ENCODE peak calls at places on chromosomes 1 and 21, in five cellular contexts. U is SJSA1; N is CD4-positive, alpha-beta memory T cell; S is right lobe of liver; A is uterus. D is an unnamed sample.

GRCh38 chr1:69976896-69977295 is 228.5 kb downstream of the LRRC40 start:
- DNase-seq in U (no peak), S (no peak), A (no peak), N (no peak), D (no peak)

GRCh38 chr1:88685239-88685604 is 1.1 kb downstream of the PKN2 start:
- DNase-seq in N (no peak), A (no peak), S (no peak), U (no peak), D (no peak)

GRCh38 chr1:228345201-228345930 is 61.3 kb downstream of the TRIM11 start:
- DNase-seq in S (peak; percentile 6), U (no peak), N (no peak), A (no peak), D (peak; percentile 64)

GRCh38 chr21:41953831-41954653 is at the start of gene C2CD2:
- DNase-seq in S (peak; percentile 84), U (peak; percentile 86), N (no peak), A (peak; percentile 75), D (peak; percentile 88)

GRCh38 chr1:27413004-27413403 is 20.6 kb downstream of the GPR3 start:
- DNase-seq in N (no peak), A (no peak), S (no peak), U (no peak), D (no peak)

GRCh38 chr1:161266096-161266679 is 7.6 kb downstream of the PCP4L1 start:
- DNase-seq in N (no peak), S (no peak), U (no peak), A (no peak), D (no peak)

GRCh38 chr1:186829679-186830587 is 1.2 kb downstream of the PLA2G4A start:
- DNase-seq in U (no peak), N (no peak), A (no peak), S (no peak), D (no peak)

GRCh38 chr1:183719289-183719688 is 66.2 kb upstream of the APOBEC4 start:
- DNase-seq in N (no peak), A (no peak), S (no peak), U (no peak), D (no peak)

GRCh38 chr1:209207126-209207700 is 376.3 kb upstream of the CAMK1G start:
- DNase-seq in S (no peak), N (no peak), A (no peak), U (no peak), D (no peak)

GRCh38 chr1:44249543-44249942 is 36.3 kb downstream of the DMAP1 start:
- DNase-seq in A (no peak), S (no peak), N (no peak), U (no peak), D (no peak)

GRCh38 chr21:41705546-41706262 is 61.1 kb downstream of the RIPK4 start:
- DNase-seq in N (no peak), A (no peak), U (no peak), S (no peak), D (no peak)

GRCh38 chr1:12006167-12006921 is 13.0 kb upstream of the MIIP start:
- DNase-seq in S (no peak), N (no peak), A (no peak), U (no peak), D (no peak)

GRCh38 chr1:62530516-62531154 is 66.7 kb upstream of the ANGPTL3 start:
- DNase-seq in A (peak; percentile 19), S (peak; percentile 72), U (no peak), N (no peak), D (no peak)

GRCh38 chr1:109918671-109919070 is 8.0 kb downstream of the CSF1 start:
- DNase-seq in N (no peak), A (no peak), S (no peak), U (no peak), D (no peak)

GRCh38 chr1:226443439-226443838 is 35.5 kb upstream of the PARP1 start:
- DNase-seq in U (peak; percentile 51), N (no peak), S (no peak), A (no peak), D (no peak)

GRCh38 chr21:25169370-25169769 is 437.9 kb downstream of the MRPL39 start:
- DNase-seq in N (no peak), S (no peak), U (no peak), A (no peak), D (no peak)

GRCh38 chr21:42463861-42464515 is 32.0 kb downstream of the RSPH1 start:
- DNase-seq in S (peak; percentile 42), N (peak; percentile 77), A (no peak), U (no peak), D (no peak)

GRCh38 chr21:45575304-45575992 is 33.2 kb upstream of the SLC19A1 start:
- DNase-seq in N (no peak), A (peak; percentile 8), U (no peak), S (no peak), D (no peak)

GRCh38 chr1:17089496-17089895 is 29.8 kb downstream of the PADI2 start:
- DNase-seq in N (no peak), A (no peak), S (no peak), U (no peak), D (no peak)

GRCh38 chr1:150127868-150128267 is 21.8 kb upstream of the PLEKHO1 start:
- DNase-seq in U (no peak), A (no peak), N (no peak), S (no peak), D (no peak)

GRCh38 chr1:167878372-167879160 is 35.4 kb downstream of the ADCY10 start:
- DNase-seq in A (no peak), S (no peak), U (no peak), N (no peak), D (no peak)

GRCh38 chr1:108830119-108831008 is 26.5 kb downstream of the AKNAD1 start:
- DNase-seq in N (no peak), U (peak; percentile 96), A (peak; percentile 83), S (peak; percentile 35), D (peak; percentile 92)

GRCh38 chr1:209704584-209704983 is at the start of gene HSD11B1:
- DNase-seq in U (no peak), A (peak; percentile 91), S (peak; percentile 75), N (no peak), D (peak; percentile 88)

GRCh38 chr1:44016081-44016874 is 15.0 kb downstream of the SLC6A9 start:
- DNase-seq in S (no peak), A (no peak), U (no peak), N (no peak), D (no peak)

GRCh38 chr1:155892801-155893200 is 18.3 kb downstream of the RIT1 start:
- DNase-seq in S (no peak), A (no peak), N (no peak), U (peak; percentile 70), D (no peak)

DNA sequence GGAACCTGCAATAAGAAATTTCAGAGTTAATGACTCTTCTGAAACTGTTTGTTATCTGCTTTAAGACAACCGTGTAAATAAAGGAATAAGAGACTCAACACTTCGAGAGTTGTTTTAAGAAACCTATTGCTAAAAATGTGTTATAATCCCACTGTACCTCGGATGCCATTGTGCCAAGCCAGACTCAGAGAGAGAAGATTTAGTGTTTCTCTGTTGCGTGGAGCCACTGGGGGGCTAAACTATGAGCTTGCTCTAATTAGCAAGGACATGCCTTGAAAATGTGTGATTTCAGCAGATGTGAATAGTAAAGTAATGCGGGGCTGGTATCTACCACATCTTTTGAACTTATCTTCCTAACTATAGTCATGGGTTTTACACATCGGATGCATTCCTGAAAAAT is 56.2 kb upstream of the TARBP1 start:
- DNase-seq in N (no peak), S (no peak), U (no peak), A (no peak), D (no peak)
- H3K4me1 ChIP-seq in N (no peaks in the 10 kb centered on the region), S (peaks cover 77% of the 10 kb centered on the region), U (peaks cover 49% of the 10 kb centered on the region), A (peaks cover 33% of the 10 kb centered on the region), D (peaks cover 85% of the 10 kb centered on the region)

GRCh38 chr1:21305900-21306189 is 15.6 kb upstream of the ECE1 start:
- DNase-seq in N (no peak), U (no peak), A (no peak), S (no peak), D (no peak)
- H3K4me1 ChIP-seq in N (peaks cover 76% of the 10 kb centered on the region), U (peaks cover 18% of the 10 kb centered on the region), A (peaks cover 19% of the 10 kb centered on the region), S (peaks cover 6% of the 10 kb centered on the region), D (peaks cover 77% of the 10 kb centered on the region)

GRCh38 chr1:224500802-224501201 is 66.2 kb upstream of the WDR26 start:
- DNase-seq in N (no peak), U (no peak), S (no peak), A (no peak), D (no peak)

GRCh38 chr1:224504642-224505041 is 70.0 kb upstream of the WDR26 start:
- DNase-seq in A (no peak), U (no peak), N (no peak), S (no peak), D (no peak)

GRCh38 chr1:224501836-224502235 is 67.2 kb upstream of the WDR26 start:
- DNase-seq in S (no peak), A (no peak), N (no peak), U (no peak), D (no peak)

GRCh38 chr1:224503161-224504118 is 68.8 kb upstream of the WDR26 start:
- DNase-seq in U (peak; percentile 91), A (peak; percentile 62), N (no peak), S (peak; percentile 91), D (peak; percentile 94)

DNA sequence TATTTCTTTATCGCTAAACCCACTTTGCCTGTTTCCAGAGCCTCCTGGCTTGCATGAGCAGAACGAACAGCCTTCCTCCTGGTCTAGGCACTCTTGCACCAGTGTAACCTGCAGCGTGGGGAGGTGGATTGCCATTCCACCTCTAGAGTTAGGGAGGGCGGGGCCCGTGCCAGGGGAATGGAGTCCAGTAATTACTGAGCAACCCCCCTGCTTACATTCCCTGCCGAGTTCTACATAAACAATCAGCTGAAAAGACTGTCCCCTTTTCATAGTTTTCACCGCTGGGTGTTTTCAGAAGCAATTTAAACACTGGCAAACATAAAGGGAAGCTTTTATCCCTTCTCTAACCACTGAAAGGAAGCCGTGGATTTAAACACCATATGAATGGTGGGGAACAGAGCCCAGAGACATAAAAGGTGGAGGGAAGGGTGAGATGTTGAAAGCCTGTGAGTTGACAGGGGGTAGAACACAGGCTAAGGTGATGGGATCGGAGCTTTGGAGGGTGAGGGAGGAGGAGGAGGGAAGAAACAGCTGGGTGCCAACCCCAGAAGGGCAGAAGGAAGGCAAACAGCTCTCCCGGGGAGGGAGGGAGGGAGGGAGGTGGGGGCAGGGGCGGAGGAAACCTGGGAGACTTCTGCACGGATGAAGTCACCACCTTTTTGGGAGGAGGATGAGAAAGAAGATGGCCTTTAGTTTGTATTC is 68.0 kb upstream of the WDR26 start:
- DNase-seq in S (no peak), N (no peak), U (peak; percentile 61), A (no peak), D (no peak)
- H3K4me1 ChIP-seq in S (peaks cover 50% of the 10 kb centered on the region), N (peaks cover 19% of the 10 kb centered on the region), U (peaks cover 71% of the 10 kb centered on the region), A (peaks cover 15% of the 10 kb centered on the region), D (peaks cover 30% of the 10 kb centered on the region)

GRCh38 chr1:180933141-180933540 is 20.4 kb downstream of the KIAA1614 start:
- DNase-seq in N (no peak), U (no peak), S (no peak), A (no peak), D (no peak)

GRCh38 chr1:180929389-180929788 is 16.7 kb downstream of the KIAA1614 start:
- DNase-seq in U (no peak), N (no peak), S (no peak), A (no peak), D (no peak)

GRCh38 chr1:180932373-180932772 is 19.7 kb downstream of the KIAA1614 start:
- DNase-seq in A (no peak), U (no peak), N (no peak), S (no peak), D (no peak)

GRCh38 chr1:180930687-180931086 is 18.0 kb downstream of the KIAA1614 start:
- DNase-seq in U (no peak), A (no peak), N (no peak), S (no peak), D (no peak)

DNA sequence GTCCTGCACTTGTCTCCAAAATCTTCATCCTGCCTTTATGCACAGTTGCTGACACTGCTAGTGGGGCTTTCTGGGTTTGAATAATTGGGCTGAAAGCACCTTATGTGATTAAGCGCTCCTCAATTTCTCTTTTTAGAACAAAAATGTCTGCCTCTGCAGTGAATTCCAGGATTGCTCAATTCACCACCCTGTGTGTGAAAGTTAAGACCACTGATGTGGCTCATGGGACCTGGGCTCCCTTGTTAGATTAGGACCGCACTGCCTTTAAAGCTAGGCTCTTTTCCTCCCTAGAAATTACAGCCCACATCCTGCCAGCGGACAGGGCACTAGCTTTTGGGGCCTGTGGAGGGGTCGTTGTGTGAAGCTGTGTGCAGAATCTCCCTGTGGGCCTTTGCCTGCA is 18.8 kb downstream of the KIAA1614 start:
- DNase-seq in S (no peak), A (no peak), N (no peak), U (no peak), D (no peak)
- H3K4me1 ChIP-seq in S (no peaks in the 10 kb centered on the region), A (peaks cover 18% of the 10 kb centered on the region), N (no peaks in the 10 kb centered on the region), U (no peaks in the 10 kb centered on the region), D (no peaks in the 10 kb centered on the region)

D was measured in tibial artery.